ENCODE peak calls at places on chromosomes 5 and 9, in eight cellular contexts. I is mesendoderm; Z is CD4-positive, alpha-beta T cell; L is adrenal gland; Y is A549; C is H9; H is GM23248; X is stomach. M is an unnamed sample.

GRCh38 chr9:33750307-33750838 is 45.0 kb upstream of the PRSS3 start:
- DNase-seq in I (no peak), C (no peak), Z (no peak), X (peak; percentile 41), H (peak; percentile 67), L (no peak), Y (peak; percentile 53), M (no peak)

GRCh38 chr9:96607971-96608370 is 11.7 kb downstream of the CDC14B start:
- DNase-seq in Y (no peak), X (no peak), Z (no peak), I (no peak), L (no peak), C (no peak), H (no peak), M (no peak)

GRCh38 chr9:37984672-37985611 is 81.0 kb upstream of the SLC25A51 start:
- DNase-seq in X (no peak), H (peak; percentile 94), Y (no peak), I (no peak), L (peak; percentile 48), C (no peak), Z (no peak), M (peak; percentile 40)

GRCh38 chr9:115022760-115023434 is 92.5 kb upstream of the TNFSF8 start:
- DNase-seq in L (no peak), X (no peak), I (no peak), H (peak; percentile 95), Y (no peak), Z (no peak), C (no peak), M (no peak)

GRCh38 chr9:126692759-126693427 is 79.2 kb downstream of the LMX1B start:
- DNase-seq in C (peak; percentile 23), X (no peak), I (no peak), Z (no peak), H (no peak), L (no peak), Y (no peak), M (no peak)

GRCh38 chr9:131282175-131282574 is 5.9 kb upstream of the FAM78A start:
- DNase-seq in L (no peak), I (no peak), X (no peak), H (no peak), C (no peak), Y (no peak), Z (no peak), M (no peak)

GRCh38 chr9:19049872-19050636 is 827 bp downstream of the RRAGA start:
- DNase-seq in I (peak; percentile 41), H (peak; percentile 66), Y (no peak), X (no peak), L (no peak), C (no peak), Z (no peak), M (no peak)

GRCh38 chr9:69502671-69503301 is 169.4 kb downstream of the APBA1 start:
- DNase-seq in Y (no peak), C (no peak), L (no peak), H (peak; percentile 56), X (no peak), Z (no peak), I (no peak), M (no peak)

GRCh38 chr9:18798106-18798505 is 234.9 kb downstream of the SAXO1 start:
- DNase-seq in I (no peak), C (no peak), Z (no peak), X (no peak), Y (no peak), L (no peak), H (peak; percentile 95), M (no peak)

GRCh38 chr5:61330879-61331406 is 1.1 kb upstream of the ZSWIM6 start:
- DNase-seq in L (peak; percentile 75), C (peak; percentile 55), I (peak; percentile 76), Z (peak; percentile 71), H (peak; percentile 91), Y (peak; percentile 70), X (peak; percentile 91), M (peak; percentile 75)

GRCh38 chr9:128027166-128027539 is 40.0 kb downstream of the NAIF1 start:
- DNase-seq in H (peak; percentile 22), I (peak; percentile 25), X (no peak), Y (no peak), C (no peak), L (no peak), Z (peak; percentile 48), M (no peak)

GRCh38 chr9:114745108-114745848 is 60.6 kb downstream of the TNFSF15 start:
- DNase-seq in H (peak; percentile 64), L (no peak), C (no peak), Z (no peak), X (no peak), Y (no peak), I (no peak), M (no peak)

GRCh38 chr9:111891910-111892499 is 4.6 kb upstream of the UGCG start:
- DNase-seq in X (peak; percentile 82), C (no peak), H (no peak), Z (no peak), Y (peak; percentile 39), L (no peak), I (peak; percentile 42), M (no peak)

GRCh38 chr5:158268286-158268685 is 409.3 kb upstream of the CLINT1 start:
- DNase-seq in C (no peak), I (no peak), X (no peak), L (no peak), Z (no peak), Y (no peak), H (no peak), M (no peak)

GRCh38 chr5:124043456-124043855 is 531.5 kb downstream of the CSNK1G3 start:
- DNase-seq in L (no peak), Y (peak; percentile 7), I (peak; percentile 85), H (no peak), C (peak; percentile 32), X (no peak), Z (no peak), M (no peak)

GRCh38 chr9:83670381-83670780 is 37.4 kb downstream of the UBQLN1 start:
- DNase-seq in X (no peak), L (no peak), Y (no peak), I (no peak), Z (no peak), H (no peak), C (no peak), M (no peak)

GRCh38 chr9:4301302-4301701 is 1.4 kb upstream of the GLIS3 start:
- DNase-seq in L (no peak), H (peak; percentile 91), C (no peak), Z (no peak), X (no peak), I (no peak), Y (no peak), M (no peak)

DNA sequence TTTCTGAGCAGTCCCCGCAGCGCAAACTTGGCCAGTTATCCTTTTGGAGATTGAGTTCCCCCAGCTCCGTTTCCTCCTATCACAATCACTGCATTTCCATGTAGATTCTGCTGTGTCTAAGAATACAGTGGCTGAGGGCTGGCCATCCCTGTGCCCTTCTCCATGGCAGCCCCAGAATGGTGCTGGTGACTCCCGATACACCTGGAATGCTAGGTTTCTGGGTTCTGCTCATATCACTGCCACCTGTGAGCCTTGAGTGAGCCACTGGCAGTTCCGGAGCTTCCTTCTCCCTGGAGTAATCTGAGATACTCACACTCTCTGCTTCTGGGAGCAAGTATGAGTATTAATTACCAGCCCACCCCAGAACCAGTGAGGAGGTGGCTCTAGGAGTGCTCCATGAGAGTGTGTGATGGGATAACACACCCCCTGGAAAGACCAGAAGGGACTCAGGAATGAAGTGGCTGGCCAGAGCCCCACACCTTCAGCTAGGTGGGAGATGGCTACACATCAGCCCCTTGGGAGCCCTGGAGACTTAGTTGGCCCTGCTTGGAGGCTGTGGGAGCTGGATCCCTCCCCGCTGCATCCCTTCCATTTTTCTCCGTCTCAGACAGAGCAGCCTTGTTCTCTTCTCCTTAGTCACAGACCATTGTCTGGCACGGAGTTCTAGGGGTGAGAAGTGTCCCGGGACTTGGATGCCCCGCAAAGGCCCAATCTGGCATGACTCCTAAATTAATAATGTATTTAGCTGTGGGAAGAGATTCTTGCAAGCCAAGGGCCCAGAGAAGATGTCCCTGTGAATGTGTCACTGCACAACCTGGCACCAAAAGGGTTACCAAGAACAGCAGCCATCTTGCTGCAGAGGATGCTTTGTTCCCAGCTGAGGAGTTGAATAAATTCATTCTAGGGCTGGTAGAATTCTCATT is 4.9 kb downstream of the PCDHGC5 start:
- DNase-seq in C (no peak), L (no peak), Z (no peak), X (no peak), Y (no peak), I (no peak), H (peak; percentile 86), M (no peak)
- H3K27ac ChIP-seq in C (no peak overlapping the region), L (no peak overlapping the region), Z (no peak overlapping the region), X (no peak overlapping the region), Y (no peak overlapping the region), I (no peak overlapping the region), H (peak overlapping the region; percentile 51), M (peak overlapping the region; percentile 36)

DNA sequence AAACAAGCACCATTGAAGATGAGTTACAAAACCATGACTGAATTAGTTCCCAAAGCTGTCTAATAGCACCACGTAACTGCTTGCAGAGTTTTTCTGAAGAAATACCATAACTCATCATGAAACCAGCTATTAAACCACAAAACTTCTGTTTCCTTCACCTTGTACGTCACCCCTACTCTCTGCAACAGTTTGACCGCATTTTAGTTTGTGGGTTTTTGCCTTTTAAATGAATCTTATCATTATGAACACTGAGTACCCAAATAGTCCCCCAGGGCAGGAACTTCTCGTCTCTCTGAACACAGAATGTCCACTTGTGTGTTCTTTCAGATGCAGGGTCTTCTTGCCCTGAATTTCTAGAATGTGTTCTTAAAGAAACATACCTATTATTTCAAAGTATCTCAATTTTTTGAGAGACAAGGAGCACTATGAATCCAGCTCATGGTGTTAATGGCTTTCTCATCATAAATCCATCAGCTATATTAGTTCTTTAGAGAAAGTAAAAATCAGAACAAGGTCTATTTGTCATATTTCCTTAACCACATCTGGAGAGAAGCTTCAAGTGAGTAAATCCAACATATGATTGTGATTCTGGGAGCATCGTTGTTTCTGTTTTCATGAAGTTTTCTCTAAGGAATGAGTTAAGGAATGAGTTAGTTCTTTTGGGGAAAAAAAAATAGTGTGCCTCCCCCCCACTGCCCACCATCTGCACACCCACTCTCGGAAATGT is 210.5 kb downstream of the AUH start:
- DNase-seq in I (no peak), X (no peak), C (no peak), H (peak; percentile 79), L (no peak), Y (no peak), Z (no peak), M (no peak)
- H3K27ac ChIP-seq in I (no peak overlapping the region), X (peak overlapping the region; percentile 6), C (no peak overlapping the region), H (peak overlapping the region; percentile 53), L (no peak overlapping the region), Y (no peak overlapping the region), Z (no peak overlapping the region), M (no peak overlapping the region)

DNA sequence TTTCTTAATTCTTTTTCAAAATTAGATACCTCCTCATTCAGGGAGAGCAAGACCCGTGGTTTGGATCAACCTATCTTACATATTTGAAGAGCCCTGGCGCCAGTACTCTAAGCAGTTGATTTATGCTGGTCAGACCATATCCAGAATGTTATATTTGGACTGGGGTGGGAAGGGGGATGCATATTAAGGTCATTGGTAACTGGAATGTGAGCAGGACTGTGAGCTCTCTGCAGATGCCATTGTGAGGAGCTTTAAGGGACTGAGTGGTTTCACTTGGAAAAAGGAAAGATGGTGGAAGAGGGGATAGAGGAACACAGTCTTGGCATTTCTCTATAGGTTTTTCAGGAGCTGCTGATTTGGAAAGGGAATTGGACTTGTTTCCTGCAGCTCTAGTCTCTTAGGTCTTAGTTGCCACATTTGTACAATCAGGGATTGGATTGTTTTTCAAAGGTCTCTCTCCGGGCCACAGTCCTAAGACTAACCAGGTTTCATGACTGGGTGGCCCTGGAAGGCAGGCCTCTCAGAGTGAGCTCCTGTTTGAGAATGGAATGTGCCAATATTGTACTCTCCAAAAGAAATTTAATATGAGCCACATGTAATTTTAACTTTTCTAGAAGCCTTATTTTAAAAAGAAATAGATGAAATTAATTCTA is 25.8 kb upstream of the F2R start:
- DNase-seq in Y (no peak), Z (no peak), H (peak; percentile 30), X (no peak), C (no peak), L (no peak), I (no peak), M (no peak)
- H3K27ac ChIP-seq in Y (peak overlapping the region; percentile 59), Z (no peak overlapping the region), H (peak overlapping the region; percentile 72), X (no peak overlapping the region), C (no peak overlapping the region), L (no peak overlapping the region), I (no peak overlapping the region), M (peak overlapping the region; percentile 66)

GRCh38 chr9:27429917-27430316 is 94.2 kb upstream of the IFNK start:
- DNase-seq in Y (no peak), X (no peak), C (no peak), H (no peak), I (no peak), Z (no peak), L (no peak), M (no peak)
- H3K27ac ChIP-seq in Y (peak overlapping the region; percentile 74), X (no peak overlapping the region), C (no peak overlapping the region), H (no peak overlapping the region), I (no peak overlapping the region), Z (no peak overlapping the region), L (no peak overlapping the region), M (no peak overlapping the region)